ENCODE peak calls at places on chromosomes 6 and 20, in nine cellular contexts. One of them, this sample, is unnamed.

GRCh38 chr20:1328680-1329330 is at the start of gene SDCBP2:
- DNase-seq in effector memory CD8-positive, alpha-beta T cell: no peak
- DNase-seq in cardiac septum: no peak
- DNase-seq in SK-N-DZ: no peak
- DNase-seq in stimulated activated CD8-positive, alpha-beta memory T cell treated with anti-CD3 and anti-CD28 coated beads, Interleukin-15, amount 100 ng/mL, for 4 hours: no peak
- DNase-seq in IMR-90: no peak
- DNase-seq in fibroblast of lung: no peak
- DNase-seq in stimulated activated CD4-positive, alpha-beta T cell treated with anti-CD3 and anti-CD28 coated beads, TNF-alpha, amount 100 ng/mL, for 4 hours: no peak
- DNase-seq in CD4-positive, alpha-beta memory T cell: no peak
- DNase-seq in this sample: no peak

GRCh38 chr6:34359438-34360158 is 32.9 kb downstream of the NUDT3 start:
- DNase-seq in IMR-90: peak; percentile 58
- DNase-seq in stimulated activated CD8-positive, alpha-beta memory T cell treated with anti-CD3 and anti-CD28 coated beads, Interleukin-15, amount 100 ng/mL, for 4 hours: no peak
- DNase-seq in SK-N-DZ: no peak
- DNase-seq in effector memory CD8-positive, alpha-beta T cell: no peak
- DNase-seq in cardiac septum: no peak
- DNase-seq in CD4-positive, alpha-beta memory T cell: no peak
- DNase-seq in stimulated activated CD4-positive, alpha-beta T cell treated with anti-CD3 and anti-CD28 coated beads, TNF-alpha, amount 100 ng/mL, for 4 hours: no peak
- DNase-seq in fibroblast of lung: peak; percentile 81
- DNase-seq in this sample: peak; percentile 43

GRCh38 chr6:140032177-140032576 is 657.7 kb upstream of the CITED2 start:
- DNase-seq in stimulated activated CD4-positive, alpha-beta T cell treated with anti-CD3 and anti-CD28 coated beads, TNF-alpha, amount 100 ng/mL, for 4 hours: no peak
- DNase-seq in fibroblast of lung: no peak
- DNase-seq in stimulated activated CD8-positive, alpha-beta memory T cell treated with anti-CD3 and anti-CD28 coated beads, Interleukin-15, amount 100 ng/mL, for 4 hours: no peak
- DNase-seq in IMR-90: no peak
- DNase-seq in CD4-positive, alpha-beta memory T cell: no peak
- DNase-seq in effector memory CD8-positive, alpha-beta T cell: no peak
- DNase-seq in cardiac septum: no peak
- DNase-seq in SK-N-DZ: no peak
- DNase-seq in this sample: peak; percentile 4

GRCh38 chr6:145733207-145733606 is 2.1 kb downstream of the EPM2A start:
- DNase-seq in SK-N-DZ: no peak
- DNase-seq in stimulated activated CD8-positive, alpha-beta memory T cell treated with anti-CD3 and anti-CD28 coated beads, Interleukin-15, amount 100 ng/mL, for 4 hours: no peak
- DNase-seq in cardiac septum: no peak
- DNase-seq in IMR-90: no peak
- DNase-seq in effector memory CD8-positive, alpha-beta T cell: no peak
- DNase-seq in CD4-positive, alpha-beta memory T cell: no peak
- DNase-seq in stimulated activated CD4-positive, alpha-beta T cell treated with anti-CD3 and anti-CD28 coated beads, TNF-alpha, amount 100 ng/mL, for 4 hours: no peak
- DNase-seq in fibroblast of lung: no peak
- DNase-seq in this sample: no peak

GRCh38 chr20:64083380-64084208 is 604 bp downstream of the LKAAEAR1 start:
- DNase-seq in SK-N-DZ: peak; percentile 91
- DNase-seq in CD4-positive, alpha-beta memory T cell: peak; percentile 56
- DNase-seq in stimulated activated CD8-positive, alpha-beta memory T cell treated with anti-CD3 and anti-CD28 coated beads, Interleukin-15, amount 100 ng/mL, for 4 hours: no peak
- DNase-seq in IMR-90: peak; percentile 67
- DNase-seq in stimulated activated CD4-positive, alpha-beta T cell treated with anti-CD3 and anti-CD28 coated beads, TNF-alpha, amount 100 ng/mL, for 4 hours: no peak
- DNase-seq in effector memory CD8-positive, alpha-beta T cell: peak; percentile 48
- DNase-seq in cardiac septum: peak; percentile 92
- DNase-seq in fibroblast of lung: peak; percentile 79
- DNase-seq in this sample: peak; percentile 85

GRCh38 chr6:98824163-98824906 is 10.0 kb upstream of the POU3F2 start:
- DNase-seq in IMR-90: no peak
- DNase-seq in stimulated activated CD8-positive, alpha-beta memory T cell treated with anti-CD3 and anti-CD28 coated beads, Interleukin-15, amount 100 ng/mL, for 4 hours: no peak
- DNase-seq in stimulated activated CD4-positive, alpha-beta T cell treated with anti-CD3 and anti-CD28 coated beads, TNF-alpha, amount 100 ng/mL, for 4 hours: no peak
- DNase-seq in cardiac septum: no peak
- DNase-seq in SK-N-DZ: no peak
- DNase-seq in CD4-positive, alpha-beta memory T cell: no peak
- DNase-seq in fibroblast of lung: peak; percentile 53
- DNase-seq in effector memory CD8-positive, alpha-beta T cell: no peak
- DNase-seq in this sample: no peak

GRCh38 chr6:77326711-77327110 is 136.6 kb downstream of the HTR1B start:
- DNase-seq in fibroblast of lung: no peak
- DNase-seq in stimulated activated CD4-positive, alpha-beta T cell treated with anti-CD3 and anti-CD28 coated beads, TNF-alpha, amount 100 ng/mL, for 4 hours: no peak
- DNase-seq in effector memory CD8-positive, alpha-beta T cell: no peak
- DNase-seq in stimulated activated CD8-positive, alpha-beta memory T cell treated with anti-CD3 and anti-CD28 coated beads, Interleukin-15, amount 100 ng/mL, for 4 hours: no peak
- DNase-seq in SK-N-DZ: no peak
- DNase-seq in IMR-90: no peak
- DNase-seq in cardiac septum: no peak
- DNase-seq in CD4-positive, alpha-beta memory T cell: no peak
- DNase-seq in this sample: no peak

GRCh38 chr6:63677282-63677681 is 41.7 kb downstream of the PHF3 start:
- DNase-seq in IMR-90: no peak
- DNase-seq in stimulated activated CD8-positive, alpha-beta memory T cell treated with anti-CD3 and anti-CD28 coated beads, Interleukin-15, amount 100 ng/mL, for 4 hours: no peak
- DNase-seq in SK-N-DZ: no peak
- DNase-seq in effector memory CD8-positive, alpha-beta T cell: no peak
- DNase-seq in cardiac septum: no peak
- DNase-seq in CD4-positive, alpha-beta memory T cell: no peak
- DNase-seq in fibroblast of lung: no peak
- DNase-seq in stimulated activated CD4-positive, alpha-beta T cell treated with anti-CD3 and anti-CD28 coated beads, TNF-alpha, amount 100 ng/mL, for 4 hours: no peak
- DNase-seq in this sample: peak; percentile 27

GRCh38 chr6:105310947-105311346 is 91.9 kb downstream of the PREP start:
- DNase-seq in stimulated activated CD8-positive, alpha-beta memory T cell treated with anti-CD3 and anti-CD28 coated beads, Interleukin-15, amount 100 ng/mL, for 4 hours: no peak
- DNase-seq in CD4-positive, alpha-beta memory T cell: no peak
- DNase-seq in SK-N-DZ: peak; percentile 34
- DNase-seq in cardiac septum: no peak
- DNase-seq in effector memory CD8-positive, alpha-beta T cell: no peak
- DNase-seq in fibroblast of lung: no peak
- DNase-seq in stimulated activated CD4-positive, alpha-beta T cell treated with anti-CD3 and anti-CD28 coated beads, TNF-alpha, amount 100 ng/mL, for 4 hours: no peak
- DNase-seq in IMR-90: no peak
- DNase-seq in this sample: no peak

GRCh38 chr6:3912366-3913076 is 63.3 kb downstream of the FAM50B start:
- DNase-seq in stimulated activated CD4-positive, alpha-beta T cell treated with anti-CD3 and anti-CD28 coated beads, TNF-alpha, amount 100 ng/mL, for 4 hours: no peak
- DNase-seq in cardiac septum: no peak
- DNase-seq in SK-N-DZ: no peak
- DNase-seq in effector memory CD8-positive, alpha-beta T cell: no peak
- DNase-seq in CD4-positive, alpha-beta memory T cell: no peak
- DNase-seq in IMR-90: peak; percentile 14
- DNase-seq in fibroblast of lung: no peak
- DNase-seq in stimulated activated CD8-positive, alpha-beta memory T cell treated with anti-CD3 and anti-CD28 coated beads, Interleukin-15, amount 100 ng/mL, for 4 hours: no peak
- DNase-seq in this sample: peak; percentile 35

GRCh38 chr6:133916650-133917151 is 27.8 kb downstream of the TCF21 start:
- DNase-seq in stimulated activated CD4-positive, alpha-beta T cell treated with anti-CD3 and anti-CD28 coated beads, TNF-alpha, amount 100 ng/mL, for 4 hours: peak; percentile 61
- DNase-seq in effector memory CD8-positive, alpha-beta T cell: peak; percentile 68
- DNase-seq in CD4-positive, alpha-beta memory T cell: peak; percentile 49
- DNase-seq in SK-N-DZ: peak; percentile 70
- DNase-seq in IMR-90: peak; percentile 91
- DNase-seq in fibroblast of lung: peak; percentile 76
- DNase-seq in stimulated activated CD8-positive, alpha-beta memory T cell treated with anti-CD3 and anti-CD28 coated beads, Interleukin-15, amount 100 ng/mL, for 4 hours: peak; percentile 16
- DNase-seq in cardiac septum: peak; percentile 89
- DNase-seq in this sample: peak; percentile 85

GRCh38 chr6:83707829-83708545 is 914 bp downstream of the SNAP91 start:
- DNase-seq in CD4-positive, alpha-beta memory T cell: no peak
- DNase-seq in IMR-90: no peak
- DNase-seq in fibroblast of lung: peak; percentile 5
- DNase-seq in effector memory CD8-positive, alpha-beta T cell: no peak
- DNase-seq in SK-N-DZ: peak; percentile 78
- DNase-seq in stimulated activated CD4-positive, alpha-beta T cell treated with anti-CD3 and anti-CD28 coated beads, TNF-alpha, amount 100 ng/mL, for 4 hours: no peak
- DNase-seq in cardiac septum: no peak
- DNase-seq in stimulated activated CD8-positive, alpha-beta memory T cell treated with anti-CD3 and anti-CD28 coated beads, Interleukin-15, amount 100 ng/mL, for 4 hours: no peak
- DNase-seq in this sample: peak; percentile 33

GRCh38 chr20:34557936-34558319 is 590 bp upstream of the MAP1LC3A start:
- DNase-seq in cardiac septum: no peak
- DNase-seq in IMR-90: no peak
- DNase-seq in SK-N-DZ: no peak
- DNase-seq in effector memory CD8-positive, alpha-beta T cell: no peak
- DNase-seq in fibroblast of lung: no peak
- DNase-seq in CD4-positive, alpha-beta memory T cell: no peak
- DNase-seq in stimulated activated CD8-positive, alpha-beta memory T cell treated with anti-CD3 and anti-CD28 coated beads, Interleukin-15, amount 100 ng/mL, for 4 hours: no peak
- DNase-seq in stimulated activated CD4-positive, alpha-beta T cell treated with anti-CD3 and anti-CD28 coated beads, TNF-alpha, amount 100 ng/mL, for 4 hours: no peak
- DNase-seq in this sample: peak; percentile 37

GRCh38 chr6:1645466-1646185 is 35.9 kb downstream of the FOXC1 start:
- DNase-seq in cardiac septum: no peak
- DNase-seq in fibroblast of lung: no peak
- DNase-seq in effector memory CD8-positive, alpha-beta T cell: no peak
- DNase-seq in SK-N-DZ: no peak
- DNase-seq in stimulated activated CD8-positive, alpha-beta memory T cell treated with anti-CD3 and anti-CD28 coated beads, Interleukin-15, amount 100 ng/mL, for 4 hours: no peak
- DNase-seq in CD4-positive, alpha-beta memory T cell: no peak
- DNase-seq in IMR-90: peak; percentile 15
- DNase-seq in stimulated activated CD4-positive, alpha-beta T cell treated with anti-CD3 and anti-CD28 coated beads, TNF-alpha, amount 100 ng/mL, for 4 hours: no peak
- DNase-seq in this sample: peak; percentile 34

GRCh38 chr6:27370391-27370790 is 18.2 kb upstream of the ZNF391 start:
- DNase-seq in stimulated activated CD4-positive, alpha-beta T cell treated with anti-CD3 and anti-CD28 coated beads, TNF-alpha, amount 100 ng/mL, for 4 hours: no peak
- DNase-seq in cardiac septum: no peak
- DNase-seq in SK-N-DZ: no peak
- DNase-seq in CD4-positive, alpha-beta memory T cell: no peak
- DNase-seq in stimulated activated CD8-positive, alpha-beta memory T cell treated with anti-CD3 and anti-CD28 coated beads, Interleukin-15, amount 100 ng/mL, for 4 hours: no peak
- DNase-seq in effector memory CD8-positive, alpha-beta T cell: no peak
- DNase-seq in IMR-90: no peak
- DNase-seq in fibroblast of lung: peak; percentile 9
- DNase-seq in this sample: no peak

GRCh38 chr6:16487953-16488674 is 249.7 kb downstream of the GMPR start:
- DNase-seq in IMR-90: no peak
- DNase-seq in effector memory CD8-positive, alpha-beta T cell: peak; percentile 29
- DNase-seq in CD4-positive, alpha-beta memory T cell: peak; percentile 31
- DNase-seq in stimulated activated CD8-positive, alpha-beta memory T cell treated with anti-CD3 and anti-CD28 coated beads, Interleukin-15, amount 100 ng/mL, for 4 hours: no peak
- DNase-seq in cardiac septum: no peak
- DNase-seq in fibroblast of lung: no peak
- DNase-seq in SK-N-DZ: no peak
- DNase-seq in stimulated activated CD4-positive, alpha-beta T cell treated with anti-CD3 and anti-CD28 coated beads, TNF-alpha, amount 100 ng/mL, for 4 hours: no peak
- DNase-seq in this sample: no peak

This sample was measured in GM23248.